ENCODE peak calls at places on chromosomes 2 and 18, in four cellular contexts. M is fibroblast of mammary gland, C is choroid plexus epithelial cell, E is neural progenitor cell. I is an unnamed sample.

GRCh38 chr2:237201461-237202287 is 116.0 kb downstream of the COPS8 start:
- DNase-seq in M (peak; percentile 99), E (no peak), C (peak; percentile 81), I (no peak)

GRCh38 chr2:240269380-240269779 is 128.9 kb upstream of the OTOS start:
- DNase-seq in C (no peak), E (no peak), M (no peak), I (no peak)

GRCh38 chr2:100692906-100693305 is 127.0 kb upstream of the NPAS2 start:
- DNase-seq in E (no peak), M (no peak), C (no peak), I (no peak)

GRCh38 chr18:13983506-13983905 is 68.2 kb upstream of the MC2R start:
- DNase-seq in C (no peak), E (no peak), M (no peak), I (no peak)

GRCh38 chr2:153394247-153394646 is 84.3 kb downstream of the RPRM start:
- DNase-seq in M (no peak), E (no peak), C (no peak), I (no peak)

GRCh38 chr2:14530506-14530905 is 102.0 kb upstream of the LRATD1 start:
- DNase-seq in E (no peak), M (peak; percentile 67), C (peak; percentile 9), I (no peak)

GRCh38 chr2:46943881-46944798 is 28.5 kb upstream of the MCFD2 start:
- DNase-seq in E (no peak), C (peak; percentile 54), M (no peak), I (no peak)

GRCh38 chr2:231152800-231153557 is 28.1 kb upstream of the HTR2B start:
- DNase-seq in C (peak; percentile 81), E (no peak), M (peak; percentile 51), I (no peak)

GRCh38 chr2:126934803-126935202 is 36.1 kb downstream of the TEX51 start:
- DNase-seq in C (no peak), M (no peak), E (no peak), I (no peak)

GRCh38 chr2:38158361-38159128 is 82.6 kb upstream of the CYP1B1 start:
- DNase-seq in M (peak; percentile 54), C (peak; percentile 74), E (no peak), I (no peak)

GRCh38 chr2:176138526-176139169 is 9.1 kb downstream of the HOXD8 start:
- DNase-seq in C (no peak), M (peak; percentile 66), E (no peak), I (no peak)

GRCh38 chr2:176136375-176137248 is 7.1 kb downstream of the HOXD8 start:
- DNase-seq in C (no peak), M (peak; percentile 79), E (peak; percentile 67), I (no peak)

GRCh38 chr2:176139170-176139611 is 9.7 kb downstream of the HOXD8 start:
- DNase-seq in M (peak; percentile 59), C (no peak), E (no peak), I (no peak)

GRCh38 chr2:176137883-176138282 is 8.4 kb downstream of the HOXD8 start:
- DNase-seq in M (peak; percentile 56), E (no peak), C (no peak), I (no peak)

GRCh38 chr2:176137249-176137573 is 7.7 kb downstream of the HOXD8 start:
- DNase-seq in C (no peak), E (no peak), M (no peak), I (no peak)
- H3K4me3 ChIP-seq in C (no peak overlapping the region), E (no peak overlapping the region), M (peak overlapping the region; percentile 78), I (no peak overlapping the region)

DNA sequence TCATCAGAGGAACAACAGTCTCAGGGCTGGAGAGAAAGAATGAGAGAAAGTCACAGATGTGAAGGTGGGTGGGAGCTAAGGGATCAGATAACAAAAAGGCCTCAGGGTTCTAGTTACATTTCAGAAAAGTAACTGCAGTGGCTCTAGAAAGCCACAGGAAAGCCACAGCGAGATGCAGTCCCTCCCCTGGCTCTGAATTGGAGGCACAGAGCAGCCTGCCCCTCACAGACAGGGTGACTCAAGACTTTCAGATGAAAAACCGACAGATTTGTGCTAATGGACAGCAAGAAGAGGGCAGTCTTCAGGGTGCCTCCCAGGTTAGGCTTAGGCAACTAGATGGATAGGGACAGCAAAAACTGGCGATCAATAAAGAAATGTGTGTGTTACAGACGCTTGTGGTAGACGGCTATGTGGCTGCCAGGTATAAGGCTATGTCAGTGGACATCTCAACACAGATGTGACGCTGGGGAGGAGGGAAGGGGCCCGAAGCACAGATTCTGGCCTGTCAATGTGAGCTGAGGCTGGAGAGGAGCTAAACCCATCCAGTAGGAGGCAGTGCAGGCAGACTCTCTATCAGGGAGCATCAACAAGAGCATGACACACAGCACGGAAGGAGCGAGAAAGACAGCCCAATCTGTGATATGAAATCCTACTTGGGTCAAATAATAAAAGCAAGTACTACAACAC is 26.2 kb downstream of the UNC50 start:
- DNase-seq in M (peak; percentile 21), C (peak; percentile 20), E (peak; percentile 65), I (no peak)
- TF ChIP-seq CTCF in M (peak; percentile 43), C (peak; percentile 55), E (peak; percentile 65), I (no peak)

GRCh38 chr2:120252207-120253020 is at the start of gene RALB:
- DNase-seq in E (peak; percentile 100), M (peak; percentile 97), C (peak; percentile 99), I (peak; percentile 100)

GRCh38 chr2:120251077-120251476 is 1.6 kb upstream of the RALB start:
- DNase-seq in E (no peak), C (no peak), M (no peak), I (no peak)

GRCh38 chr2:120251863-120252206 is 817 bp upstream of the RALB start:
- DNase-seq in E (no peak), M (no peak), C (no peak), I (no peak)

GRCh38 chr2:120253021-120253882 is 600 bp downstream of the RALB start:
- DNase-seq in M (peak; percentile 83), E (peak; percentile 86), C (peak; percentile 78), I (peak; percentile 86)

GRCh38 chr2:120254178-120254577 is 1.5 kb downstream of the RALB start:
- DNase-seq in E (peak; percentile 27), M (no peak), C (no peak), I (no peak)
- H3K4me3 ChIP-seq in E (peak overlapping the region; percentile 65), M (peak overlapping the region; percentile 93), C (peak overlapping the region; percentile 84), I (peak overlapping the region; percentile 72)

GRCh38 chr2:223669453-223670225 is 67.5 kb upstream of the SCG2 start:
- DNase-seq in E (no peak), C (peak; percentile 78), M (peak; percentile 68), I (no peak)

GRCh38 chr2:223674998-223675609 is 72.9 kb upstream of the SCG2 start:
- DNase-seq in C (peak; percentile 77), E (peak; percentile 19), M (peak; percentile 62), I (no peak)
- TF ChIP-seq CTCF in C (peak; percentile 82), E (peak; percentile 52), M (peak; percentile 85), I (peak; percentile 24)